ENCODE peak calls at places on chromosome 22, in five cellular contexts. N, R, Y, X and O are unnamed samples. For H3K36me3, the result is how much of the 10 kb centered on the place peaks cover.

GRCh38 chr22:18024956-18025720 is 777 bp upstream of the MICAL3 start:
- DNase-seq in Y (no peak), R (no peak), X (no peak), N (no peak), O (no peak)

GRCh38 chr22:47495102-47495501 is 732.7 kb downstream of the TBC1D22A start:
- DNase-seq in Y (no peak), X (no peak), R (no peak), N (no peak), O (no peak)

GRCh38 chr22:23534201-23534850 is 45.8 kb downstream of the IGLL1 start:
- DNase-seq in X (no peak), R (no peak), Y (no peak), N (no peak), O (no peak)

GRCh38 chr22:25853078-25853477 is 111.1 kb downstream of the MYO18B start:
- DNase-seq in N (no peak), Y (no peak), R (no peak), X (no peak), O (no peak)

GRCh38 chr22:43529954-43530863 is 118.4 kb downstream of the MPPED1 start:
- DNase-seq in R (no peak), N (no peak), Y (no peak), X (no peak), O (no peak)

GRCh38 chr22:32617883-32618282 is 143.3 kb downstream of the FBXO7 start:
- DNase-seq in Y (no peak), R (no peak), N (peak), X (no peak), O (no peak)

GRCh38 chr22:27512283-27512761 is 289.2 kb downstream of the MN1 start:
- DNase-seq in Y (peak), X (peak), N (peak), R (peak), O (peak)

GRCh38 chr22:32723632-32724031 is 77.9 kb upstream of the TIMP3 start:
- DNase-seq in X (peak), Y (peak), R (peak), N (peak), O (peak)

GRCh38 chr22:40345801-40346177 is 511 bp upstream of the ADSL start:
- DNase-seq in N (no peak), R (peak), Y (no peak), X (peak), O (peak)

GRCh38 chr22:45876136-45877035 is 100.6 kb downstream of the WNT7B start:
- DNase-seq in R (peak), N (peak), Y (peak), X (no peak), O (no peak)

GRCh38 chr22:26431151-26431995 is 2.3 kb downstream of the ASPHD2 start:
- DNase-seq in X (no peak), N (no peak), R (no peak), Y (no peak), O (no peak)

GRCh38 chr22:45807156-45807915 is 135.7 kb downstream of the ATXN10 start:
- DNase-seq in Y (no peak), R (no peak), X (no peak), N (no peak), O (no peak)

GRCh38 chr22:17678817-17679385 is 40.3 kb downstream of the BCL2L13 start:
- DNase-seq in Y (no peak), X (no peak), N (no peak), R (no peak), O (no peak)

GRCh38 chr22:22884010-22884887 is 3.4 kb upstream of the IGLL5 start:
- DNase-seq in N (no peak), R (peak), Y (peak), X (peak), O (peak)

GRCh38 chr22:49230194-49230577 is 597.5 kb downstream of the BRD1 start:
- DNase-seq in Y (no peak), R (no peak), N (no peak), X (no peak), O (no peak)

GRCh38 chr22:48500481-48501230 is 1327.0 kb downstream of the BRD1 start:
- DNase-seq in Y (no peak), N (no peak), X (no peak), R (no peak), O (no peak)

GRCh38 chr22:45253039-45253641 is 12.4 kb upstream of the KIAA0930 start:
- DNase-seq in X (no peak), R (no peak), N (no peak), Y (no peak), O (no peak)

GRCh38 chr22:23007823-23008222 is 62.5 kb upstream of the GNAZ start:
- DNase-seq in Y (no peak), R (no peak), X (no peak), N (no peak), O (no peak)

GRCh38 chr22:23183107-23183698 is 2.9 kb downstream of the BCR start:
- DNase-seq in X (peak), R (peak), N (no peak), Y (peak), O (peak)

GRCh38 chr22:19903031-19903430 is 38.5 kb upstream of the COMT start:
- DNase-seq in X (peak), N (no peak), Y (no peak), R (no peak), O (no peak)

GRCh38 chr22:40055143-40055926 is 60.6 kb downstream of the FAM83F start:
- DNase-seq in X (no peak), N (no peak), R (no peak), Y (no peak), O (no peak)

GRCh38 chr22:38843201-38843715 is 570 bp downstream of the NPTXR start:
- DNase-seq in Y (no peak), N (peak), X (peak), R (peak), O (peak)
- H3K27ac ChIP-seq in Y (no peak), N (peak), X (no peak), R (peak), O (peak)

GRCh38 chr22:38715176-38715764 is 9.5 kb downstream of the GTPBP1 start:
- DNase-seq in N (no peak), X (no peak), Y (no peak), R (no peak), O (no peak)

GRCh38 chr22:38716827-38717226 is 11.1 kb downstream of the GTPBP1 start:
- DNase-seq in Y (no peak), N (no peak), R (no peak), X (no peak), O (no peak)

GRCh38 chr22:38716271-38716670 is 10.5 kb downstream of the GTPBP1 start:
- DNase-seq in Y (no peak), N (no peak), R (no peak), X (no peak), O (no peak)

GRCh38 chr22:38717244-38717643 is 11.5 kb downstream of the GTPBP1 start:
- DNase-seq in N (no peak), R (no peak), Y (no peak), X (no peak), O (no peak)

DNA sequence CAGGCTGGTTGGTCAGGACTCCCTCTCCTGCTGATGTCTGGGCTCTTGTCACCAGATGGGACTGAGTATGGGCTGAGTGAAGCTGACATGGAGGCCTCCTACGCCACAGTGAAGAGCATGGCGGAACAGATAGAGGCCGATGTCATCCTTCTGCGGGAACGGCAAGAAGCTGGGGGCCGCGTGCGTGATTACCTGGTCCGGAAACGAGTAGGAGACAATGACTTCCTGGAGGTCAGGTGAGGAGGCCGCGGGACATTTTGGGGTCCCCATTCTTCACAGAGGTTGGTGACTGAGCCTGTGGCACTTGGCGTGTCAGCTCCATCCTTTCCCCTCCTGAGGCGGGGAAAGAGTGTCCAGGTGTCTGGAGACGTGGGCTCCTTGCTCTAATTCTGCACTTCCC is 10.1 kb downstream of the GTPBP1 start:
- DNase-seq in Y (no peak), X (no peak), N (no peak), R (no peak), O (no peak)
- H3K36me3 ChIP-seq in Y (under half), X (under half), N (under half), R (half or more), O (under half)

DNA sequence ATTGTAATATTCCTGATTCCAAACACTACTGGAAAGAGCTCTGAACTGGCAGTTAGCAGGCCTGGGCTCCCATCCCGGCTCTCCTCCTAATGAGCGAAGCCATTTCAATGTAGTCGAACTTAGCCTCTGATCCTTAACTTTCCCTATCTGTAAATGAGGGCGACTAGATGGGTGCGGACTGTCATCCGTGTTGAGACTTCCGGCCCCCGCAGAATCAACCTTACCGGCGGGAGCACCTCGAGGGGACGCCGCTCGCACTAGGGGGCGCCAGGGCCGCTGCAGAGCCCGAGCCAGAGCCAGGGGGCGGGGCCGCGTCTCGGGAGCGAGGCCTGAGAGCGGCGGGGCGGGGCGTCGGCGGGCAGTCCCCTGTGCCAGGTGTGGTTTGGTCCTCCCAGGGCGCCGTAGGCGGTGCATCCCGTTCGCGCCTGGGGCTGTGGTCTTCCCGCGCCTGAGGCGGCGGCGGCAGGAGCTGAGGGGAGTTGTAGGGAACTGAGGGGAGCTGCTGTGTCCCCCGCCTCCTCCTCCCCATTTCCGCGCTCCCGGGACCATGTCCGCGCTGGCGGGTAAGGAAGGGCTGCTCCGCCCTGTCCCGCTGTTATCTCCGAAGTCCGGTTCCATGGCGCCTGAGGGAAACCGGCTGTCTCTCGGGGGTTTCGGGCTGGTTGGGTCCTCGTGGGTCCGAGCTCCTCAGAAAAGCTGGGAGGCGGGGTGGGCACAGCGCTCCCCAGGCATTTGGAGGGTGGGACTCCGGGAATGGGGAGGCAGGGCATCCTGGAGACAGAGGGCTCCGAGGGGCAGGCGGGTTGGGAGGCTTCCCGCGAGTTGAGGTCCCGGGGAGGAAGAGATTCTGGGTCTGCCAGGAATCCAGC is at the start of gene LIMK2:
- DNase-seq in R (peak), Y (peak), X (peak), N (peak), O (peak)
- TF ChIP-seq POLR2A in R (no peak), Y (peak), X (no peak), N (peak), O (peak)

DNA sequence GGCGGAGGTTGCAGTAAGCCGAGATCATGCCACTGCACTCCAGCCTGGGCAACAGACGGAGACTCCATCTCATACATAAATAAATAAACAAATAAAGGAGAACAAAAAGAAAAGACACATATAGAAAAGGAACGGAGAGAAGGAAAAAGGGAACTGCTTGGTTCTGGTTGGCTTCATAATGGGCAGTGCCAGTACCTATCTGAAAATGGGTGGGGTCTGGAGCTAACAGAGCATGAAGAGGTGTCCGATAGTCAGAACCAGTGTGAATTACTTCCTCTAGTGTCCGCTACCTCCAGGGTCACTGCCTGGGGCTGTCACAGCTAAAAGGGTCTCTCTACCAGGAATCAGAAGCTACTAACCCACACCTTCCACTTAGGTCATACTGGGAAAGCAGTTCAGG is 27.2 kb upstream of the TTC28 start:
- DNase-seq in Y (no peak), X (no peak), R (no peak), N (no peak), O (no peak)
- H3K27ac ChIP-seq in Y (no peak), X (no peak), R (no peak), N (no peak), O (no peak)

DNA sequence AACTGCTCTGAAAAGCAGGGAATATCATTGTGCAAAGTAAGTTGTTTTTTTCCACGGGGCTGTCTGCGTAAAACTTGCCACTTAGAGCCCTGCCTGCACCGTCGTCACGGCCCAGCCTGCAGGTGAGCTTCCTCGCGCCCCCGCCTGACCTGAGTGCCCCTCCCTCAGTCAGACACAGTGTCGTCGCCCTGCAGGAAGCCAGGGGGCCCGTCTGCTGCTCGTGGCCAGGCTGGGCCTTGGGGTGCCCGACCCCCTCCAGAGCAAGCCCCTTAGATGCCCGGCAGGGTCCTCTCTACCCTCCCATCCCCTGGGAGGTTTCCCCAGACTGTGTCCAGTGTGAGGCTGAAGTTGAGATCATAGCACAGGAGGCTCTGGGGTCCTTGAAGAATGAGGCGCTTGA is 31.6 kb downstream of the SBF1 start:
- DNase-seq in Y (no peak), R (no peak), N (no peak), X (peak), O (no peak)
- H3K36me3 ChIP-seq in Y (half or more), R (half or more), N (under half), X (under half), O (under half)